ENCODE peak calls at places on chromosomes 5 and 9, in eight cellular contexts. R, F, X, U, Y, O, V and N are unnamed samples. For H3K36me3, the result is how much of the 10 kb centered on the place peaks cover.

GRCh38 chr9:105658351-105658750 is 3.9 kb upstream of the TAL2 start:
- DNase-seq in O (no peak), X (peak), R (no peak), U (no peak), V (no peak), Y (no peak), F (no peak), N (peak)

GRCh38 chr9:132592451-132592850 is 10.0 kb downstream of the BARHL1 start:
- DNase-seq in F (no peak), R (no peak), X (peak), V (no peak), U (no peak), O (no peak), Y (no peak), N (no peak)

GRCh38 chr5:73678322-73678740 is 52.3 kb downstream of the ARHGEF28 start:
- DNase-seq in V (peak), O (no peak), U (no peak), X (no peak), R (no peak), F (no peak), Y (no peak), N (no peak)

GRCh38 chr5:131109540-131110255 is 55.4 kb downstream of the HINT1 start:
- DNase-seq in V (peak), F (peak), X (peak), O (peak), R (peak), U (peak), Y (peak), N (peak)

GRCh38 chr9:90271707-90272106 is 370.9 kb downstream of the DIRAS2 start:
- DNase-seq in X (no peak), Y (no peak), O (no peak), F (no peak), V (no peak), U (no peak), R (no peak), N (no peak)

GRCh38 chr9:70962761-70963445 is 158.5 kb downstream of the TRPM3 start:
- DNase-seq in V (no peak), O (no peak), Y (no peak), F (peak), X (no peak), R (no peak), U (no peak), N (no peak)

GRCh38 chr9:110095238-110095637 is 112.7 kb downstream of the C9orf152 start:
- DNase-seq in F (peak), U (peak), V (no peak), O (no peak), Y (no peak), R (no peak), X (no peak), N (no peak)

GRCh38 chr5:5781335-5781734 is 358.9 kb downstream of the ICE1 start:
- DNase-seq in F (no peak), R (no peak), U (no peak), O (no peak), V (no peak), X (no peak), Y (no peak), N (no peak)

GRCh38 chr5:22699319-22699718 is 153.8 kb downstream of the CDH12 start:
- DNase-seq in R (peak), F (peak), U (no peak), X (no peak), V (no peak), O (no peak), Y (no peak), N (no peak)

GRCh38 chr9:8961186-8961666 is 1161.6 kb upstream of the DMAC1 start:
- DNase-seq in U (peak), O (no peak), F (no peak), Y (no peak), R (no peak), V (no peak), X (no peak), N (no peak)

GRCh38 chr5:179345179-179345428 is 157 bp downstream of the ADAMTS2 start:
- DNase-seq in O (no peak), Y (no peak), F (no peak), R (no peak), V (no peak), X (no peak), U (no peak), N (no peak)

GRCh38 chr5:135008981-135009735 is 24.9 kb downstream of the PITX1 start:
- DNase-seq in U (no peak), F (no peak), R (peak), X (no peak), O (no peak), V (no peak), Y (no peak), N (peak)

GRCh38 chr9:112831281-112831851 is 59.3 kb downstream of the SLC46A2 start:
- DNase-seq in V (peak), U (peak), F (no peak), O (no peak), Y (no peak), R (no peak), X (no peak), N (no peak)

GRCh38 chr5:115394531-115394930 is 98.1 kb upstream of the CCDC112 start:
- DNase-seq in R (no peak), O (no peak), Y (no peak), V (no peak), F (no peak), U (no peak), X (no peak), N (no peak)

GRCh38 chr9:134916161-134916665 is 1.5 kb downstream of the FCN1 start:
- DNase-seq in F (no peak), X (no peak), U (no peak), Y (no peak), V (no peak), R (peak), O (no peak), N (no peak)

GRCh38 chr5:15615859-15616258 is 115.9 kb downstream of the FBXL7 start:
- DNase-seq in X (no peak), V (no peak), Y (no peak), F (peak), R (no peak), U (no peak), O (no peak), N (no peak)

GRCh38 chr5:40221796-40222195 is 457.9 kb upstream of the PTGER4 start:
- DNase-seq in V (peak), X (no peak), F (peak), O (no peak), Y (no peak), U (peak), R (no peak), N (no peak)

GRCh38 chr5:137264573-137264972 is 234.6 kb downstream of the SPOCK1 start:
- DNase-seq in F (peak), U (no peak), Y (no peak), V (no peak), O (no peak), X (no peak), R (no peak), N (no peak)

GRCh38 chr5:122508623-122509022 is 196.6 kb downstream of the SNCAIP start:
- DNase-seq in V (no peak), Y (no peak), R (no peak), F (no peak), O (no peak), X (no peak), U (no peak), N (no peak)

GRCh38 chr5:149371296-149371962 is 7.7 kb downstream of the IL17B start:
- DNase-seq in V (peak), X (peak), F (peak), R (peak), O (peak), Y (peak), U (peak), N (peak)

GRCh38 chr5:178187014-178187413 is at the start of gene GMCL2:
- DNase-seq in X (no peak), Y (no peak), U (no peak), V (no peak), F (no peak), O (no peak), R (peak), N (no peak)

GRCh38 chr5:150562832-150563231 is 54.9 kb downstream of the NDST1 start:
- DNase-seq in U (peak), V (peak), R (no peak), Y (peak), O (no peak), X (peak), F (peak), N (peak)

GRCh38 chr5:11973469-11973868 is 69.2 kb upstream of the CTNND2 start:
- DNase-seq in R (no peak), U (no peak), O (no peak), X (no peak), V (peak), Y (no peak), F (no peak), N (no peak)

GRCh38 chr5:14739538-14739937 is 75.0 kb downstream of the OTULIN start:
- DNase-seq in U (peak), V (peak), Y (no peak), R (no peak), F (peak), O (no peak), X (no peak), N (no peak)

GRCh38 chr5:82164957-82165698 is 113.0 kb downstream of the RPS23 start:
- DNase-seq in Y (no peak), X (peak), O (no peak), U (peak), V (peak), F (peak), R (no peak), N (peak)

GRCh38 chr5:140926211-140926902 is at the start of gene PCDHAC1:
- DNase-seq in R (peak), Y (peak), F (no peak), U (peak), O (peak), X (peak), V (peak), N (peak)

GRCh38 chr5:80686757-80687156 is 32.0 kb upstream of the DHFR start:
- DNase-seq in O (no peak), Y (peak), R (no peak), U (peak), F (peak), V (peak), X (no peak), N (no peak)

GRCh38 chr5:43020294-43020711 is 19.8 kb downstream of the ANXA2R start:
- DNase-seq in U (no peak), O (no peak), X (peak), V (no peak), F (peak), R (no peak), Y (no peak), N (peak)
- H3K4me3 ChIP-seq in U (peak), O (no peak), X (peak), V (peak), F (peak), R (peak), Y (peak), N (peak)

DNA sequence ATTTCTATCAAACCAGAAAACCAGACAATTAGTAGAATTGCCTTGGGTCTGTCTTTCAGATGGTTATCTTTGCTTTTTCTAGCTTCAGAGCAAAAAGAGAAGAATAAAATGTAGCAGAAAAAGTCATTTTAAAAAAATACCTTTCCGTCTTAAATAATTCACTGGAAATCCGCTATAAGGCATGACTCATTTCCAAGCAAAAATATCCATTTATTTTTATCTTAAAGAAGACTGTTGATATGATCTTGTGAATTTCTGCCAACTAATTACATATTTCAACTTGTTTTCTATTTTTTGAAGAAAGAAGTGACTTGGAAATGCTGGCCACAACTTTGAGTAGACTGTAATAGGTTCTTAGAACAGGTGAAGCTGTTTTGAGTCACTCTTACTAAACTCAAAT is 83.7 kb downstream of the VCAN start:
- DNase-seq in U (no peak), X (no peak), Y (no peak), O (no peak), F (no peak), R (no peak), V (no peak), N (no peak)
- H3K36me3 ChIP-seq in U (under half), X (under half), Y (under half), O (half or more), F (under half), R (half or more), V (under half), N (under half)

GRCh38 chr5:64691333-64691732 is 1.0 kb downstream of the SHISAL2B start:
- DNase-seq in R (no peak), V (no peak), F (no peak), U (peak), O (peak), X (peak), Y (no peak), N (peak)
- H3K9ac ChIP-seq in R (no peak), V (no peak), F (no peak), U (no peak), O (peak), X (no peak), Y (no peak), N (peak)

DNA sequence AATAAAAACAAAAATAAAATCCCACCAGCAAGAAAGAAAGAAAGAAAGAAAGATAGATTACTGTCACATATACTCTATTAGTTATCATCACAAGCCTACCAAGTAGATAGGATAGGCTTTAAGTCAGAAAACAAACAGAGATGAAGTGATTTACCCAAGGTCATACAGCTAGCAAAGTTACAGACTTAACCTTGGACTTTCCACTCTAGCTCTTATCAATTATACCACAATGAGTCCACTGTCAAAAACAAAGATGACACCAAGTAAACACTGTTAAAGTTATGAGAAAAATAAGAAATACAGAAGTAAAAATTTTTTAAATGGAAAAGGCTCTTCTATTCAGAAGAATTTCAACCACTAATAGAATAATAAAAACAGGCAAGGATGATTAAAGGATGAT is 13.4 kb downstream of the LARS1 start:
- DNase-seq in R (no peak), F (no peak), O (no peak), X (no peak), U (no peak), V (no peak), Y (no peak), N (no peak)
- H3K4me3 ChIP-seq in R (no peak), F (no peak), O (no peak), X (no peak), U (no peak), V (no peak), Y (no peak), N (no peak)